ENCODE peak calls at places on chromosomes 7 and 10, in ten cellular contexts. One of them, this sample, is unnamed.

GRCh38 chr7:131212114-131212513 is 115.6 kb upstream of the MKLN1 start:
- DNase-seq in NCI-H1417 treated with DMSO at 0.1 percent for 48 hours: no peak
- DNase-seq in Right ventricle myocardium superior: no peak
- DNase-seq in kidney tubule cell: no peak
- DNase-seq in breast epithelium: no peak
- DNase-seq in Panc1: no peak
- DNase-seq in CD4-positive, CD25-positive, alpha-beta regulatory T cell: no peak
- DNase-seq in activated CD4-positive, alpha-beta T cell treated with anti-CD3 and anti-CD28 coated beads, Interleukin-2, amount 50 U/mL, for 4 hours: no peak
- DNase-seq in AG09309: no peak
- DNase-seq in G401: no peak
- DNase-seq in this sample: no peak

GRCh38 chr7:130149575-130150139 is 55.5 kb downstream of the TMEM209 start:
- DNase-seq in NCI-H1417 treated with DMSO at 0.1 percent for 48 hours: peak
- DNase-seq in Right ventricle myocardium superior: no peak
- DNase-seq in kidney tubule cell: no peak
- DNase-seq in breast epithelium: no peak
- DNase-seq in Panc1: no peak
- DNase-seq in CD4-positive, CD25-positive, alpha-beta regulatory T cell: no peak
- DNase-seq in activated CD4-positive, alpha-beta T cell treated with anti-CD3 and anti-CD28 coated beads, Interleukin-2, amount 50 U/mL, for 4 hours: no peak
- DNase-seq in AG09309: no peak
- DNase-seq in G401: peak
- DNase-seq in this sample: no peak

GRCh38 chr7:30513762-30514161 is 9.1 kb upstream of the GGCT start:
- DNase-seq in NCI-H1417 treated with DMSO at 0.1 percent for 48 hours: no peak
- DNase-seq in Right ventricle myocardium superior: no peak
- DNase-seq in kidney tubule cell: no peak
- DNase-seq in breast epithelium: no peak
- DNase-seq in Panc1: no peak
- DNase-seq in CD4-positive, CD25-positive, alpha-beta regulatory T cell: no peak
- DNase-seq in activated CD4-positive, alpha-beta T cell treated with anti-CD3 and anti-CD28 coated beads, Interleukin-2, amount 50 U/mL, for 4 hours: no peak
- DNase-seq in AG09309: no peak
- DNase-seq in G401: no peak
- DNase-seq in this sample: no peak

GRCh38 chr7:28096713-28097112 is 83.9 kb downstream of the JAZF1 start:
- DNase-seq in NCI-H1417 treated with DMSO at 0.1 percent for 48 hours: no peak
- DNase-seq in Right ventricle myocardium superior: no peak
- DNase-seq in kidney tubule cell: peak
- DNase-seq in breast epithelium: peak
- DNase-seq in Panc1: no peak
- DNase-seq in CD4-positive, CD25-positive, alpha-beta regulatory T cell: peak
- DNase-seq in activated CD4-positive, alpha-beta T cell treated with anti-CD3 and anti-CD28 coated beads, Interleukin-2, amount 50 U/mL, for 4 hours: peak
- DNase-seq in AG09309: no peak
- DNase-seq in G401: peak
- DNase-seq in this sample: peak

GRCh38 chr7:110157631-110158362 is 933.1 kb upstream of the LRRN3 start:
- DNase-seq in NCI-H1417 treated with DMSO at 0.1 percent for 48 hours: no peak
- DNase-seq in Right ventricle myocardium superior: no peak
- DNase-seq in kidney tubule cell: peak
- DNase-seq in breast epithelium: no peak
- DNase-seq in Panc1: no peak
- DNase-seq in CD4-positive, CD25-positive, alpha-beta regulatory T cell: no peak
- DNase-seq in activated CD4-positive, alpha-beta T cell treated with anti-CD3 and anti-CD28 coated beads, Interleukin-2, amount 50 U/mL, for 4 hours: no peak
- DNase-seq in AG09309: no peak
- DNase-seq in G401: no peak
- DNase-seq in this sample: no peak

GRCh38 chr7:112531675-112532074 is 50.9 kb downstream of the LSMEM1 start:
- DNase-seq in NCI-H1417 treated with DMSO at 0.1 percent for 48 hours: no peak
- DNase-seq in Right ventricle myocardium superior: no peak
- DNase-seq in kidney tubule cell: no peak
- DNase-seq in breast epithelium: no peak
- DNase-seq in Panc1: no peak
- DNase-seq in CD4-positive, CD25-positive, alpha-beta regulatory T cell: no peak
- DNase-seq in activated CD4-positive, alpha-beta T cell treated with anti-CD3 and anti-CD28 coated beads, Interleukin-2, amount 50 U/mL, for 4 hours: no peak
- DNase-seq in AG09309: no peak
- DNase-seq in G401: no peak
- DNase-seq in this sample: no peak

GRCh38 chr10:31426425-31426824 is 107.4 kb downstream of the ZEB1 start:
- DNase-seq in NCI-H1417 treated with DMSO at 0.1 percent for 48 hours: no peak
- DNase-seq in Right ventricle myocardium superior: no peak
- DNase-seq in kidney tubule cell: peak
- DNase-seq in breast epithelium: no peak
- DNase-seq in Panc1: peak
- DNase-seq in CD4-positive, CD25-positive, alpha-beta regulatory T cell: no peak
- DNase-seq in activated CD4-positive, alpha-beta T cell treated with anti-CD3 and anti-CD28 coated beads, Interleukin-2, amount 50 U/mL, for 4 hours: no peak
- DNase-seq in AG09309: peak
- DNase-seq in G401: no peak
- DNase-seq in this sample: no peak

GRCh38 chr7:72540106-72540611 is 128.0 kb upstream of the CALN1 start:
- DNase-seq in NCI-H1417 treated with DMSO at 0.1 percent for 48 hours: no peak
- DNase-seq in Right ventricle myocardium superior: no peak
- DNase-seq in kidney tubule cell: no peak
- DNase-seq in breast epithelium: no peak
- DNase-seq in Panc1: no peak
- DNase-seq in CD4-positive, CD25-positive, alpha-beta regulatory T cell: no peak
- DNase-seq in activated CD4-positive, alpha-beta T cell treated with anti-CD3 and anti-CD28 coated beads, Interleukin-2, amount 50 U/mL, for 4 hours: no peak
- DNase-seq in AG09309: no peak
- DNase-seq in G401: no peak
- DNase-seq in this sample: no peak

GRCh38 chr7:152451356-152451755 is 15.6 kb upstream of the KMT2C start:
- DNase-seq in NCI-H1417 treated with DMSO at 0.1 percent for 48 hours: no peak
- DNase-seq in Right ventricle myocardium superior: no peak
- DNase-seq in kidney tubule cell: peak
- DNase-seq in breast epithelium: no peak
- DNase-seq in Panc1: no peak
- DNase-seq in CD4-positive, CD25-positive, alpha-beta regulatory T cell: no peak
- DNase-seq in activated CD4-positive, alpha-beta T cell treated with anti-CD3 and anti-CD28 coated beads, Interleukin-2, amount 50 U/mL, for 4 hours: no peak
- DNase-seq in AG09309: no peak
- DNase-seq in G401: no peak
- DNase-seq in this sample: no peak